ENCODE peak calls at places on chromosomes 5 and 9, in ten cellular contexts. T, A, Z, E, K, G, L, J, R and O are unnamed samples.

GRCh38 chr5:65837139-65837538 is 89.2 kb upstream of the ERBIN start:
- DNase-seq in T (no peak), A (no peak), Z (no peak), E (no peak), K (no peak), G (no peak), L (no peak), J (no peak), R (no peak), O (peak; percentile 70)

GRCh38 chr5:141518616-141519015 is 29.7 kb downstream of the PCDHGC5 start:
- DNase-seq in T (no peak), A (no peak), Z (no peak), E (no peak), K (no peak), G (no peak), L (no peak), J (no peak), R (no peak), O (no peak)

GRCh38 chr5:126694403-126694802 is 82.5 kb upstream of the LMNB1 start:
- DNase-seq in T (no peak), A (no peak), Z (no peak), E (no peak), K (no peak), G (peak; percentile 38), L (no peak), J (no peak), R (no peak), O (no peak)

GRCh38 chr9:128841704-128842492 is 12.3 kb upstream of the SPOUT1 start:
- DNase-seq in T (no peak), A (peak; percentile 30), Z (no peak), E (no peak), K (no peak), G (no peak), L (no peak), J (no peak), R (no peak), O (no peak)

GRCh38 chr5:133947431-133947841 is 21.0 kb downstream of the C5orf15 start:
- DNase-seq in T (no peak), A (no peak), Z (no peak), E (no peak), K (no peak), G (no peak), L (no peak), J (peak; percentile 61), R (no peak), O (peak; percentile 65)

GRCh38 chr5:79547429-79547822 is 33.5 kb upstream of the HOMER1 start:
- DNase-seq in T (no peak), A (peak; percentile 36), Z (no peak), E (no peak), K (no peak), G (no peak), L (no peak), J (no peak), R (no peak), O (no peak)

GRCh38 chr5:104189909-104190308 is 627.3 kb upstream of the NUDT12 start:
- DNase-seq in T (no peak), A (peak; percentile 10), Z (no peak), E (no peak), K (no peak), G (peak; percentile 16), L (no peak), J (no peak), R (no peak), O (peak; percentile 42)

GRCh38 chr5:132205385-132206125 is 22.1 kb downstream of the P4HA2 start:
- DNase-seq in T (no peak), A (no peak), Z (no peak), E (no peak), K (no peak), G (no peak), L (peak; percentile 4), J (peak; percentile 41), R (no peak), O (no peak)

GRCh38 chr5:85263125-85263524 is 878.4 kb upstream of the EDIL3 start:
- DNase-seq in T (no peak), A (no peak), Z (no peak), E (no peak), K (no peak), G (no peak), L (no peak), J (no peak), R (no peak), O (no peak)

GRCh38 chr5:102152906-102153787 is 142.9 kb downstream of the SLCO4C1 start:
- DNase-seq in T (no peak), A (peak; percentile 48), Z (no peak), E (no peak), K (no peak), G (no peak), L (peak; percentile 24), J (no peak), R (no peak), O (peak; percentile 0)

GRCh38 chr5:126124706-126125345 is 298.4 kb upstream of the GRAMD2B start:
- DNase-seq in T (no peak), A (no peak), Z (no peak), E (no peak), K (no peak), G (no peak), L (no peak), J (no peak), R (no peak), O (peak; percentile 27)

GRCh38 chr5:3034449-3034848 is 283.0 kb upstream of the IRX2 start:
- DNase-seq in T (no peak), A (no peak), Z (no peak), E (no peak), K (no peak), G (no peak), L (no peak), J (no peak), R (no peak), O (no peak)

GRCh38 chr5:158824167-158824882 is 275.4 kb downstream of the EBF1 start:
- DNase-seq in T (no peak), A (no peak), Z (no peak), E (no peak), K (no peak), G (no peak), L (no peak), J (no peak), R (no peak), O (no peak)
- H3K4me3 ChIP-seq in T (no peak overlapping the region), A (no peak overlapping the region), Z (no peak overlapping the region), E (no peak overlapping the region), K (no peak overlapping the region), G (no peak overlapping the region), L (no peak overlapping the region), J (no peak overlapping the region), R (no peak overlapping the region), O (no peak overlapping the region)

DNA sequence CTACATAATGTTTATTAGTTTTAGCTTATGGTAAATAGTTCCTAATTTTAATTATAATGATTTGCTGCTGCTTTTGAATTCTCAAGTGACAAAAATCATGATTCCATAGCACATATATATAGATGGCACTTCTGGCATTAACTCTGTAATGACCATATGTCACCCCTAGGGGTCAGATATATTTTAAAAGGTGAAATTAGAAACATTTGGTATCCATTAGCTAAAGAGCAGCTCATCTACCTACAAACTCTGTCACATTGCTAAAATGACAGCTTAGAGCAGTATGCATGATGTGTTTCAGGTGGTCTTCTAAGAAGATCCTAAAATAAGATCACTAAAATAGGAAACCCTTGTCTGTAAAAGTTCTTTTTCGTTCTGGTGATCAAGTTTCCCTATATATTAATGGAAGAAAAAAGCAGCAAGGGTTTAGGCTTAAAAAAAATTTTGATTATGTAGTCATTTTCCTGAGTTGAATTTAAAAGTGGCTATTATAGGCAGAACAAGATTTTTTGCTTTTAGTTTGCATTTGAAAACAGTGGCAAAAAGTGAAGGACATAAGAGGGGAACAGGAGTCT is 157.7 kb upstream of the POU5F2 start:
- DNase-seq in T (no peak), A (no peak), Z (no peak), E (no peak), K (no peak), G (no peak), L (no peak), J (no peak), R (no peak), O (no peak)
- TF ChIP-seq CTCF in T (peak; percentile 56), A (peak; percentile 20), Z (no peak), E (peak; percentile 18), K (no peak), G (peak; percentile 13), L (no peak), J (no peak), R (no peak), O (peak; percentile 18)

DNA sequence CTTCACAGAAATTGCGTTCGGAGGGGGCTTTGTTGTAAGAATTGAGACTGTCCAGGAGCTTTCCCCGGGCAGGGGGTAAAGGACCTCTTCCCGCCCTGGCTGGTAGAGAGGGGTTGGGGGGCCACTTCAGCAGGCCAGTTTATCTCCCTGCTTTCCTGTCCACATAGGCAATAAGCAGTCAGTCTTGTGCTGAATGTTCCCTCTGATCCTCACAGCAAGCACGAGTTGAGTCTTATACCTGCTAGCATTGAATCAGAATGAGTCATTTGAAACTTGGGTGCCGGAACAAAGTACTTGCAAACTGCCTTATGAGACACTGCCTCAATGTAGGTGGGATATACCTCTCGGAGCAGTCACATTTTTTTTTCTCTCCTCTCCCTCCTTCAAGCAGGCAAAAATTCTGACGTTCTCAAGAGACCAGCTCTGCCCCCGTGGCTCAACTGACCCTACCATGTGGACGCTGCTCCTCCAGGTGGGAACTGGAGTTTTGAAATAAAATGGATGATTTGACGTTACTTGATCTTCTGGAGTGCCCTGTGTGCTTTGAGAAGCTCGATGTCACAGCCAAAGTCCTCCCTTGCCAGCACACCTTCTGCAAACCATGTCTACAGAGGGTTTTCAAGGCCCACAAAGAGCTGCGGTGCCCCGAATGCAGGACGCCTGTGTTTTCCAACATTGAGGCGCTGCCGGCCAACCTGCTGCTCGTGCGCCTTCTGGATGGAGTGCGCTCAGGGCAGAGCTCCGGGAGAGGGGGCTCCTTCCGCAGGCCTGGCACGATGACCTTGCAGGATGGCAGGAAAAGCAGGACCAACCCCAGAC is 1.3 kb downstream of the SH3RF2 start:
- DNase-seq in T (no peak), A (peak; percentile 40), Z (peak; percentile 32), E (no peak), K (no peak), G (no peak), L (peak; percentile 65), J (peak; percentile 58), R (no peak), O (peak; percentile 44)
- H3K4me3 ChIP-seq in T (no peak overlapping the region), A (peak overlapping the region; percentile 57), Z (no peak overlapping the region), E (peak overlapping the region; percentile 23), K (peak overlapping the region; percentile 52), G (no peak overlapping the region), L (peak overlapping the region; percentile 45), J (no peak overlapping the region), R (no peak overlapping the region), O (peak overlapping the region; percentile 12)

GRCh38 chr5:154813736-154814135 is 36.7 kb downstream of the FAXDC2 start:
- DNase-seq in T (peak; percentile 80), A (no peak), Z (no peak), E (no peak), K (no peak), G (no peak), L (no peak), J (no peak), R (no peak), O (no peak)

GRCh38 chr5:154813158-154813557 is 37.2 kb downstream of the FAXDC2 start:
- DNase-seq in T (no peak), A (no peak), Z (no peak), E (no peak), K (no peak), G (no peak), L (no peak), J (no peak), R (no peak), O (no peak)

GRCh38 chr5:154815684-154816247 is 34.6 kb downstream of the FAXDC2 start:
- DNase-seq in T (no peak), A (no peak), Z (no peak), E (no peak), K (no peak), G (no peak), L (no peak), J (no peak), R (no peak), O (no peak)

GRCh38 chr5:154811239-154811638 is 39.2 kb downstream of the FAXDC2 start:
- DNase-seq in T (no peak), A (no peak), Z (no peak), E (no peak), K (no peak), G (no peak), L (no peak), J (no peak), R (no peak), O (no peak)

GRCh38 chr5:154811653-154812465 is 38.5 kb downstream of the FAXDC2 start:
- DNase-seq in T (peak; percentile 71), A (peak; percentile 44), Z (peak; percentile 71), E (peak; percentile 52), K (peak; percentile 36), G (peak; percentile 24), L (peak; percentile 59), J (peak; percentile 57), R (peak; percentile 60), O (peak; percentile 60)
- TF ChIP-seq CTCF in T (peak; percentile 95), A (peak; percentile 68), Z (peak; percentile 78), E (peak; percentile 68), K (peak; percentile 81), G (peak; percentile 91), L (peak; percentile 86), J (peak; percentile 86), R (peak; percentile 85), O (peak; percentile 91)